ENCODE peak calls at places on chromosomes 6 and 20, in six cellular contexts. W is uterus, E is heart right ventricle, M is choroid plexus epithelial cell, C is RWPE1, D is astrocyte of the cerebellum. I is an unnamed sample.

GRCh38 chr6:152316024-152316423 is 321.1 kb downstream of the SYNE1 start:
- DNase-seq in W (no peak), E (peak; percentile 61), M (peak; percentile 98), C (no peak), D (no peak), I (no peak)

GRCh38 chr6:2448826-2449571 is 203.6 kb upstream of the GMDS start:
- DNase-seq in W (no peak), E (peak; percentile 36), M (peak; percentile 86), C (peak; percentile 68), D (peak; percentile 72), I (peak; percentile 68)

GRCh38 chr20:925516-925915 is 9.4 kb upstream of the ANGPT4 start:
- DNase-seq in W (no peak), E (no peak), M (no peak), C (no peak), D (no peak), I (no peak)

GRCh38 chr6:68876792-68877493 is 241.9 kb downstream of the ADGRB3 start:
- DNase-seq in W (no peak), E (no peak), M (peak; percentile 47), C (peak; percentile 4), D (peak; percentile 8), I (peak; percentile 17)

GRCh38 chr6:29531668-29532067 is 27.9 kb downstream of the UBD start:
- DNase-seq in W (no peak), E (no peak), M (no peak), C (peak; percentile 13), D (no peak), I (peak; percentile 36)

GRCh38 chr6:159760602-159761057 is 1.2 kb upstream of the ACAT2 start:
- DNase-seq in W (no peak), E (no peak), M (peak; percentile 66), C (peak; percentile 62), D (peak; percentile 64), I (no peak)

GRCh38 chr6:166244353-166245045 is 63.7 kb downstream of the PRR18 start:
- DNase-seq in W (no peak), E (no peak), M (no peak), C (no peak), D (no peak), I (peak; percentile 72)

GRCh38 chr20:10842116-10842515 is 168.3 kb upstream of the JAG1 start:
- DNase-seq in W (no peak), E (no peak), M (no peak), C (no peak), D (no peak), I (no peak)

GRCh38 chr6:13666194-13667105 is 45.2 kb downstream of the RANBP9 start:
- DNase-seq in W (no peak), E (no peak), M (no peak), C (no peak), D (no peak), I (no peak)

DNA sequence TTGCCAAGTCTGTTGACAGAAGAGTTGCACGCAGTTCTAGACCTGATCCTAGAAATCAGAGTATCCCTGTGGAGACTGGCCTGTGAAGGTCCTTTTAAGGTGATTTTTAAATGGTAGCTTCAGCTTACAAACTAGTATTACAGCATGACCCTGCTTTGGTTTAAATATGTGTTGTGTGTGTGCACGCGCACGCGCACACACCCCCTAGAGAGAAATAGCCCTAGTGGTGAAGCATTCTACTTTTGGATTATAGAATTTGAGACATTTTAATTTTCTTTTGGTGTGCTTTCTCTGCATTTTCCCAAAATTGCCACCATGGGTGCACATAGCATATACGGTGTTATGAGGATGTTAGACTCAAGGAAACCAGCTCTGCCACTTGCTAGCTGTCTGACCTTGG is 19.4 kb downstream of the RIMS4 start:
- DNase-seq in W (no peak), E (no peak), M (no peak), C (no peak), D (no peak), I (no peak)
- TF ChIP-seq CTCF in W (no peak), E (no peak), M (no peak), C (no peak), D (no peak), I (no peak)

DNA sequence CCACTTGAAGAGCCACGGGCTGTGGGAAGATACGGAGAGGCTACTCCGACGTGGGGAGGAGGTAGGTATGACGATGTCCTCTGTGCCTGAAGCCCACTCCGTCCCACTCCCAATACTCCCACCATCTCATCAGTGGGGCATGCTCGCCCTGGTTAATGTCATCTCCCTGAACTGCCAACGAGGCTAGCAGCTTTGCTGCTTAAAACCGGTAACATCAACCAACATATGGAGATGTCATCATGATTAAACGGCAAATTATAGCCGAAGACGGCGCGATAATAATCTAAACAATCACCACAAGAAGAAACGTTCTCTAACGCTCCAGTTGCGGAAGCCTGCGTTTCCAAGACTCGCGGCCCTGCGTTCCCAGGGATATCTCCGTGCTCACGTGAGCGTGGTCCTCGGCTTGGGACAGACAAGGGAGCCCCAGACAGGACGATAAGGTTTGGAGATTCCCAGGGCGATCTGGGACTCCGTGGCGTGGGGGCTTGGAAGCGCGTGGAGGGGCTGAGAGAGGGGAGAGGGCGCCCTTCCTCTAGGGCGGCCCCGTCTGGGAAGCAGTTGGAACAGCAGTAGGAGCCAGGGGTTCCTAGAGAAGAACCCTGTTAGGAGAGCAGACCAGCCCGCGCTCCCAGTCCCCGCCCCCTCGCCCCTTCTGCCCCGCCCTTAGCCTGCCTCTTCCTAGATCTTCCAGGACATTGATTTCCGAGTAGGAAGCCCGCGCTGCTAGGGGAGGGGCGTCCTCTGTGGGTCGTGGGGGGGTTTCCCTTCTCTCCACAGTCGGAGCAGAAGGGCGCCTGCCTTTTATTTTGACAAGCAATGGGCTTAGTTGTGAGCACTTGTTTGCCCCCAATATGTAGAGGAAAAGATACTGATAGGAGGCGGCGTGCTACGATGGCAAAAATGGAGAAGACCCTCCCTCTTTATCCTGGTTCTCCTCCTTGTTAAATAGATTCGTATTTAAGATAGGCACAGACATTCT is 10.7 kb downstream of the NRN1 start:
- DNase-seq in W (peak; percentile 46), E (peak; percentile 84), M (no peak), C (peak; percentile 59), D (no peak), I (no peak)
- TF ChIP-seq CTCF in W (peak; percentile 24), E (peak; percentile 20), M (peak; percentile 30), C (peak; percentile 16), D (peak; percentile 60), I (no peak)

DNA sequence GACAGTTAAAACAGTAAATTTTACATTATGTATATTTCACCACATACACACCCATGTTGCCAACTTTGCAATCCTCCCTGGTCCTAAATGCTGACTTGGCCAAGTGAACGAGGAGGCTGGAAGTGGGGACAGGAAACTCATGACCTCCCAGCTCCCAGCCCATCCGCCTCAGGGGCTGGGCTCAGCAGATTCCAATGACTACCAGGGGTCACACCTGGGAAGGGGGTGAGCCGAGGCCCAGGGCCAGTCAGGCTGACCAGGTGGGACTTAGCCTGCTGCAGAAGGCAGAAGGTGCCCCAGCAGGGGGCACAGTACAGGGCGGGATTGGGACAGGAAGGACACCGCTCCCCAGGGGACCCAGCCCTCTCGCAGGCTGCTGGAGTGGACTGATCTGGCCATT is 2.4 kb downstream of the SIGLEC1 start:
- DNase-seq in W (no peak), E (no peak), M (no peak), C (no peak), D (no peak), I (no peak)
- TF ChIP-seq CTCF in W (no peak), E (no peak), M (no peak), C (no peak), D (no peak), I (no peak)

DNA sequence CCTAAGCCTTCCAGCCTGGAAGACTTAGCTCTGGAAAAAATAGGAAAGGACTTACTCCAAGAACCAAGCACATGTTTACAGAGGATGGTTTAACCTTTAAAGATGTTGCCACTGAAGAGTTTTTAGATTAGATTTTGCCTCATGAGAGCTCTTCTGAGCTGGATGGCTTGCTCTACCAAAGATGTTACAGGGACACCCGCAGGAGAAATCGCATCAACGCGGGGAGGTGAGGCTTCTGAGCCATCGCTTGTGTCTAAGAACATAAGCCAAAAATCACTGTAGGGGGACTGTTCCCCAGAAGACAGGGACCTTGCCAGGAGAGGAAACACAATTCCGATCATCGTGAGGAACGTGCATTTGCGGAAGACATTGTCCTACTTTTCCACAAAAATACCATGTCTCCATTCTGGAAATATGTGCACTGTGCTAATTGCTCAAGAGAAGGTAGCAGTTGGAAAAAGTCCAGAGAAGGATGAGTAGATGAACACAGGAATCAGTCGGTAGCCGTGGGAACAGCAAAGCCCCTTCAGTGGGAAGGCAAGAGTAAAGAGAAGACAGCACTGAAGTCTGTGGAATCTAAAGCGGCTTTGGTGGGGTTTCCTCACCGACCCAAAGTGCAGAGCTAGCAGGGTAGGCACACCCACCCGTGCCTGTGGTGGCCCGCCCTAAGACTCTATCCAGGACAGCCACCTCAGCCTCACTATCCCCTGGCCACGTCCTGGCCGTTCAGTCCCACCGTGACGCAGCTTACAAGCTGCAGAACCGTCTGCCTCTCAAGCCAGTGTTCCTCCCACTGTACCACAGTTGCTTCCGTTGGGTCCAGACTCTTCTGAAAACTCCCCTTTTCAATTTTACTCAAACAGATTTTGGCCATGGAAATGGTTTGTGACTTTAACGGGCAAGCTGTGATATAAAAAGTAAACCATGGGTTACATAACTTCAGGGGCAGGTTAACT is 334.8 kb downstream of the NRN1 start:
- DNase-seq in W (peak; percentile 51), E (no peak), M (no peak), C (no peak), D (no peak), I (peak; percentile 21)
- TF ChIP-seq CTCF in W (no peak), E (no peak), M (peak; percentile 4), C (no peak), D (no peak), I (no peak)

I was measured in GM13977.